ENCODE peak calls at places on chromosomes 13 and 19, in four cellular contexts. One of them, this sample, is unnamed.

GRCh38 chr19:40266912-40267600 is 18.1 kb downstream of the AKT2 start:
- DNase-seq in fibroblast of lung: no peak
- DNase-seq in thoracic aorta: no peak
- DNase-seq in lung: no peak
- DNase-seq in this sample: no peak

GRCh38 chr19:45346449-45346848 is 5.9 kb downstream of the KLC3 start:
- DNase-seq in thoracic aorta: no peak
- DNase-seq in fibroblast of lung: no peak
- DNase-seq in lung: no peak
- DNase-seq in this sample: no peak

GRCh38 chr13:108313382-108313781 is 43.9 kb downstream of the TNFSF13B start:
- DNase-seq in thoracic aorta: no peak
- DNase-seq in fibroblast of lung: peak; percentile 13
- DNase-seq in lung: no peak
- DNase-seq in this sample: no peak

GRCh38 chr19:1000095-1000494 is at the start of gene GRIN3B:
- DNase-seq in thoracic aorta: no peak
- DNase-seq in lung: peak; percentile 70
- DNase-seq in fibroblast of lung: peak; percentile 44
- DNase-seq in this sample: no peak

GRCh38 chr19:10474962-10475451 is 28.1 kb downstream of the KEAP1 start:
- DNase-seq in fibroblast of lung: no peak
- DNase-seq in thoracic aorta: no peak
- DNase-seq in lung: no peak
- DNase-seq in this sample: no peak

GRCh38 chr19:6735181-6735891 is 2.0 kb downstream of the GPR108 start:
- DNase-seq in thoracic aorta: no peak
- DNase-seq in fibroblast of lung: no peak
- DNase-seq in lung: peak; percentile 28
- DNase-seq in this sample: no peak

GRCh38 chr13:106986033-106986484 is 418.1 kb upstream of the ARGLU1 start:
- DNase-seq in fibroblast of lung: peak; percentile 11
- DNase-seq in thoracic aorta: no peak
- DNase-seq in lung: no peak
- DNase-seq in this sample: no peak

GRCh38 chr19:12991296-12991695 is 4.0 kb upstream of the NFIX start:
- DNase-seq in thoracic aorta: no peak
- DNase-seq in fibroblast of lung: no peak
- DNase-seq in lung: no peak
- DNase-seq in this sample: no peak

GRCh38 chr19:4174212-4174894 is 8.0 kb downstream of the SIRT6 start:
- DNase-seq in thoracic aorta: no peak
- DNase-seq in fibroblast of lung: no peak
- DNase-seq in lung: no peak
- DNase-seq in this sample: no peak

GRCh38 chr13:70457474-70457873 is 349.2 kb upstream of the KLHL1 start:
- DNase-seq in thoracic aorta: no peak
- DNase-seq in lung: no peak
- DNase-seq in fibroblast of lung: no peak
- DNase-seq in this sample: no peak

GRCh38 chr19:19750842-19751790 is 18.2 kb upstream of the ZNF14 start:
- DNase-seq in lung: no peak
- DNase-seq in fibroblast of lung: no peak
- DNase-seq in thoracic aorta: no peak
- DNase-seq in this sample: no peak

GRCh38 chr13:33676700-33677048 is 141.3 kb upstream of the RFC3 start:
- DNase-seq in fibroblast of lung: peak; percentile 45
- DNase-seq in lung: peak; percentile 53
- DNase-seq in thoracic aorta: no peak
- DNase-seq in this sample: peak; percentile 15

GRCh38 chr19:46546194-46546896 is 50.7 kb upstream of the PNMA8B start:
- DNase-seq in thoracic aorta: no peak
- DNase-seq in lung: peak; percentile 77
- DNase-seq in fibroblast of lung: peak; percentile 15
- DNase-seq in this sample: no peak

GRCh38 chr13:71771144-71771543 is 95.9 kb downstream of the DACH1 start:
- DNase-seq in fibroblast of lung: no peak
- DNase-seq in thoracic aorta: no peak
- DNase-seq in lung: no peak
- DNase-seq in this sample: no peak

GRCh38 chr19:47027586-47028371 is 8.1 kb downstream of the NPAS1 start:
- DNase-seq in fibroblast of lung: no peak
- DNase-seq in thoracic aorta: no peak
- DNase-seq in lung: no peak
- DNase-seq in this sample: no peak